ENCODE peak calls at places on chromosomes 4 and X, in five cellular contexts. One of them, this sample, is unnamed.
A peak's percentile ranks its signal among the peaks of the same experiment; 100 is the strongest.

GRCh38 chr4:173152104-173152503 is 16.5 kb upstream of the GALNT7 start:
- ATAC-seq in A549: no peak
- ATAC-seq in RWPE2: no peak
- ATAC-seq in lower lobe of right lung: no peak
- ATAC-seq in naive thymus-derived CD4-positive, alpha-beta T cell: no peak
- ATAC-seq in this sample: no peak

GRCh38 chrX:139892512-139892911 is 40.3 kb downstream of the ATP11C start:
- ATAC-seq in A549: no peak
- ATAC-seq in RWPE2: no peak
- ATAC-seq in lower lobe of right lung: no peak
- ATAC-seq in naive thymus-derived CD4-positive, alpha-beta T cell: no peak
- ATAC-seq in this sample: no peak

GRCh38 chr4:42778349-42778748 is 114.2 kb upstream of the GRXCR1 start:
- ATAC-seq in A549: no peak
- ATAC-seq in RWPE2: no peak
- ATAC-seq in lower lobe of right lung: peak; percentile 94
- ATAC-seq in naive thymus-derived CD4-positive, alpha-beta T cell: no peak
- ATAC-seq in this sample: no peak

GRCh38 chrX:69388526-69388925 is 115.6 kb upstream of the NALF2 start:
- ATAC-seq in A549: no peak
- ATAC-seq in RWPE2: no peak
- ATAC-seq in lower lobe of right lung: no peak
- ATAC-seq in naive thymus-derived CD4-positive, alpha-beta T cell: no peak
- ATAC-seq in this sample: no peak

GRCh38 chr4:171639540-171639939 is 173.7 kb upstream of the GALNTL6 start:
- ATAC-seq in A549: no peak
- ATAC-seq in RWPE2: no peak
- ATAC-seq in lower lobe of right lung: no peak
- ATAC-seq in naive thymus-derived CD4-positive, alpha-beta T cell: no peak
- ATAC-seq in this sample: no peak

GRCh38 chr4:40305329-40306193 is 29.6 kb upstream of the CHRNA9 start:
- ATAC-seq in A549: no peak
- ATAC-seq in RWPE2: no peak
- ATAC-seq in lower lobe of right lung: no peak
- ATAC-seq in naive thymus-derived CD4-positive, alpha-beta T cell: peak; percentile 6
- ATAC-seq in this sample: no peak

GRCh38 chrX:19924285-19924684 is 36.9 kb upstream of the SH3KBP1 start:
- ATAC-seq in A549: no peak
- ATAC-seq in RWPE2: no peak
- ATAC-seq in lower lobe of right lung: peak; percentile 71
- ATAC-seq in naive thymus-derived CD4-positive, alpha-beta T cell: no peak
- ATAC-seq in this sample: no peak

GRCh38 chrX:150690126-150690525 is 3.1 kb upstream of the MTMR1 start:
- ATAC-seq in A549: peak; percentile 28
- ATAC-seq in RWPE2: peak; percentile 35
- ATAC-seq in lower lobe of right lung: no peak
- ATAC-seq in naive thymus-derived CD4-positive, alpha-beta T cell: no peak
- ATAC-seq in this sample: no peak

GRCh38 chr4:3192827-3193226 is 56.1 kb upstream of the MSANTD1 start:
- ATAC-seq in A549: no peak
- ATAC-seq in RWPE2: no peak
- ATAC-seq in lower lobe of right lung: no peak
- ATAC-seq in naive thymus-derived CD4-positive, alpha-beta T cell: no peak
- ATAC-seq in this sample: no peak

GRCh38 chr4:8468746-8469535 is 28.4 kb downstream of the TRMT44 start:
- ATAC-seq in A549: peak; percentile 90
- ATAC-seq in RWPE2: peak; percentile 72
- ATAC-seq in lower lobe of right lung: peak; percentile 79
- ATAC-seq in naive thymus-derived CD4-positive, alpha-beta T cell: peak; percentile 83
- ATAC-seq in this sample: peak; percentile 40

DNA sequence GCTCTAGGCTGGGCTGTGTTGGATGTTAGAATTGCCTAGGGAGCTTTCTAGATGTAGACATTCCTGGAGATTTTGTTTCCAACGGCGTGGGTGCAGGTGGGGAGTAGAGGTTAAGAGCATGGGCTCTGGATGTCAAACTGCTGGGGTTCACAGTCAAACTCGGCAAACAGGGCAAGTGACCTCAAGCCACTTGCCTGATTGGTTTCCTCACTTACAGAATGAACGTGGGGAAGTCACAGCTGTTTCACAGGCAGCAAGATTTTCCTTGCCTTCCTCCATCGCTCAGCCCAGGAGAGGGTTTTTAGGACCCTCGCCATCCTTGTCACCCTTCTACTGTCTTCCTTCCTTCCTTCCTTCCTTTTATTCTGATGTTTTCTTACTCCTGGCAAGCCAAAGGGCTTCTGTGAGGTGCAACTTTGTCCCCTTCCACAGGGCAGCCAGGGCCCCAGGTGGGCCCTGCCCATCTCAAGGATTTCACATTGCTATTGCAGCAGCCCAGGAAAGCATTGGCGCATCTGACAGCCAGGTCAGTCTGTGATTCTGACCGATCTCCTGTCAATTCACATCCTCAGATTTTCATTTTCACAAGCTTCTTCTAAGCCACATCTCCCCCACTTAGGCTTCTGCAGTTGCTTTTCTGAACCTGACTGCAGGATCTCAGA is 7.0 kb downstream of the RTL5 start:
- ATAC-seq in A549: no peak
- ATAC-seq in RWPE2: no peak
- ATAC-seq in lower lobe of right lung: no peak
- ATAC-seq in naive thymus-derived CD4-positive, alpha-beta T cell: no peak
- ATAC-seq in this sample: no peak
- H3K27ac ChIP-seq in A549: no peak overlapping the region
- H3K27ac ChIP-seq in RWPE2: no peak overlapping the region
- H3K27ac ChIP-seq in lower lobe of right lung: peak overlapping the region; percentile 62
- H3K27ac ChIP-seq in naive thymus-derived CD4-positive, alpha-beta T cell: no peak overlapping the region
- H3K27ac ChIP-seq in this sample: peak overlapping the region; percentile 80

DNA sequence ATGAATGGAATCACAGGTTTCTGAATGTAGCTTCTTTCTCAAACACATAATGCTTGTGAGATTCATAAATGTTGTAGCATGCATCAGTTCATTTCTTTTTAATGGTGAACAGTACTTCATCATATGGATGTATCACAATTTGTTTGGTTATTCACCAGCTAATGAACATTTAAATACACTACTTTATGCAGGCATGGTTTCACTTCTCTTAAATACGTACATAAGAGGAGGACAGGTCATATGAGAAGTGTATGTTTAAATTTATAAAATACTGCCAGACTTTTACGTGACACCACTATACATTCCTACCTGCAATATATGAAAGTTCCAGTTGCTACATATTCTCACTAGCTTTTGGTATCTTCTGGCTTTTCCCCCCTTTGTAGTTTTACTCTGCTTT is 65.4 kb downstream of the ANKRD17 start:
- ATAC-seq in A549: no peak
- ATAC-seq in RWPE2: no peak
- ATAC-seq in lower lobe of right lung: no peak
- ATAC-seq in naive thymus-derived CD4-positive, alpha-beta T cell: no peak
- ATAC-seq in this sample: no peak
- H3K27ac ChIP-seq in A549: no peak overlapping the region
- H3K27ac ChIP-seq in RWPE2: no peak overlapping the region
- H3K27ac ChIP-seq in lower lobe of right lung: no peak overlapping the region
- H3K27ac ChIP-seq in naive thymus-derived CD4-positive, alpha-beta T cell: no peak overlapping the region
- H3K27ac ChIP-seq in this sample: no peak overlapping the region

GRCh38 chrX:107752037-107752436 is 23.6 kb downstream of the TSC22D3 start:
- ATAC-seq in A549: no peak
- ATAC-seq in RWPE2: no peak
- ATAC-seq in lower lobe of right lung: no peak
- ATAC-seq in naive thymus-derived CD4-positive, alpha-beta T cell: no peak
- ATAC-seq in this sample: no peak
- H3K27ac ChIP-seq in A549: no peak overlapping the region
- H3K27ac ChIP-seq in RWPE2: no peak overlapping the region
- H3K27ac ChIP-seq in lower lobe of right lung: no peak overlapping the region
- H3K27ac ChIP-seq in naive thymus-derived CD4-positive, alpha-beta T cell: no peak overlapping the region
- H3K27ac ChIP-seq in this sample: peak overlapping the region; percentile 49

GRCh38 chr4:182827166-182827565 is 90.0 kb downstream of the DCTD start:
- ATAC-seq in A549: no peak
- ATAC-seq in RWPE2: no peak
- ATAC-seq in lower lobe of right lung: no peak
- ATAC-seq in naive thymus-derived CD4-positive, alpha-beta T cell: no peak
- ATAC-seq in this sample: no peak
- H3K27ac ChIP-seq in A549: no peak overlapping the region
- H3K27ac ChIP-seq in RWPE2: no peak overlapping the region
- H3K27ac ChIP-seq in lower lobe of right lung: no peak overlapping the region
- H3K27ac ChIP-seq in naive thymus-derived CD4-positive, alpha-beta T cell: no peak overlapping the region
- H3K27ac ChIP-seq in this sample: no peak overlapping the region

GRCh38 chr4:974668-975067 is 1.3 kb upstream of the DGKQ start:
- ATAC-seq in A549: no peak
- ATAC-seq in RWPE2: no peak
- ATAC-seq in lower lobe of right lung: no peak
- ATAC-seq in naive thymus-derived CD4-positive, alpha-beta T cell: no peak
- ATAC-seq in this sample: no peak

GRCh38 chr4:982814-983213 is 4.0 kb upstream of the IDUA start:
- ATAC-seq in A549: no peak
- ATAC-seq in RWPE2: no peak
- ATAC-seq in lower lobe of right lung: no peak
- ATAC-seq in naive thymus-derived CD4-positive, alpha-beta T cell: no peak
- ATAC-seq in this sample: no peak

GRCh38 chr4:982291-982690 is 4.6 kb upstream of the IDUA start:
- ATAC-seq in A549: no peak
- ATAC-seq in RWPE2: no peak
- ATAC-seq in lower lobe of right lung: no peak
- ATAC-seq in naive thymus-derived CD4-positive, alpha-beta T cell: no peak
- ATAC-seq in this sample: no peak

GRCh38 chr4:984336-985054 is 2.3 kb upstream of the IDUA start:
- ATAC-seq in A549: no peak
- ATAC-seq in RWPE2: no peak
- ATAC-seq in lower lobe of right lung: no peak
- ATAC-seq in naive thymus-derived CD4-positive, alpha-beta T cell: no peak
- ATAC-seq in this sample: no peak

GRCh38 chr4:978957-979701 is 5.8 kb upstream of the DGKQ start:
- ATAC-seq in A549: no peak
- ATAC-seq in RWPE2: peak; percentile 68
- ATAC-seq in lower lobe of right lung: peak; percentile 64
- ATAC-seq in naive thymus-derived CD4-positive, alpha-beta T cell: peak; percentile 55
- ATAC-seq in this sample: peak; percentile 47
- H3K27ac ChIP-seq in A549: peak overlapping the region; percentile 43
- H3K27ac ChIP-seq in RWPE2: peak overlapping the region; percentile 55
- H3K27ac ChIP-seq in lower lobe of right lung: no peak overlapping the region
- H3K27ac ChIP-seq in naive thymus-derived CD4-positive, alpha-beta T cell: no peak overlapping the region
- H3K27ac ChIP-seq in this sample: no peak overlapping the region

GRCh38 chr4:5890063-5890727 is 2.7 kb downstream of the CRMP1 start:
- ATAC-seq in A549: peak; percentile 21
- ATAC-seq in RWPE2: no peak
- ATAC-seq in lower lobe of right lung: no peak
- ATAC-seq in naive thymus-derived CD4-positive, alpha-beta T cell: no peak
- ATAC-seq in this sample: no peak
- H3K27ac ChIP-seq in A549: no peak overlapping the region
- H3K27ac ChIP-seq in RWPE2: no peak overlapping the region
- H3K27ac ChIP-seq in lower lobe of right lung: no peak overlapping the region
- H3K27ac ChIP-seq in naive thymus-derived CD4-positive, alpha-beta T cell: no peak overlapping the region
- H3K27ac ChIP-seq in this sample: no peak overlapping the region

GRCh38 chr4:182604161-182604591 is 313.0 kb downstream of the DCTD start:
- ATAC-seq in A549: no peak
- ATAC-seq in RWPE2: peak; percentile 19
- ATAC-seq in lower lobe of right lung: no peak
- ATAC-seq in naive thymus-derived CD4-positive, alpha-beta T cell: no peak
- ATAC-seq in this sample: no peak
- H3K27ac ChIP-seq in A549: no peak overlapping the region
- H3K27ac ChIP-seq in RWPE2: no peak overlapping the region
- H3K27ac ChIP-seq in lower lobe of right lung: no peak overlapping the region
- H3K27ac ChIP-seq in naive thymus-derived CD4-positive, alpha-beta T cell: no peak overlapping the region
- H3K27ac ChIP-seq in this sample: no peak overlapping the region

GRCh38 chr4:37516057-37516775 is 170.0 kb downstream of the RELL1 start:
- ATAC-seq in A549: no peak
- ATAC-seq in RWPE2: no peak
- ATAC-seq in lower lobe of right lung: no peak
- ATAC-seq in naive thymus-derived CD4-positive, alpha-beta T cell: no peak
- ATAC-seq in this sample: no peak
- H3K27ac ChIP-seq in A549: no peak overlapping the region
- H3K27ac ChIP-seq in RWPE2: no peak overlapping the region
- H3K27ac ChIP-seq in lower lobe of right lung: no peak overlapping the region
- H3K27ac ChIP-seq in naive thymus-derived CD4-positive, alpha-beta T cell: no peak overlapping the region
- H3K27ac ChIP-seq in this sample: no peak overlapping the region

This sample was measured in gastroesophageal sphincter.